ENCODE peak calls at places on chromosomes 3 and 15, in eight cellular contexts. I, H, O, R, K, P, N and C are unnamed samples.
A peak's percentile ranks its signal among the peaks of the same experiment; 100 is the strongest.

GRCh38 chr15:45653702-45654424 is 19.0 kb downstream of the SQOR start:
- DNase-seq in I (no peak), H (no peak), O (no peak), R (no peak), K (no peak), P (no peak), N (no peak), C (no peak)

GRCh38 chr3:77456881-77457280 is 417.0 kb downstream of the ROBO2 start:
- DNase-seq in I (no peak), H (no peak), O (no peak), R (no peak), K (no peak), P (no peak), N (no peak), C (no peak)

GRCh38 chr3:51681453-51681852 is 10.4 kb downstream of the TEX264 start:
- DNase-seq in I (peak; percentile 69), H (no peak), O (peak; percentile 80), R (peak; percentile 58), K (no peak), P (peak; percentile 47), N (peak; percentile 56), C (no peak)

GRCh38 chr15:69150336-69150735 is 10.1 kb upstream of the GLCE start:
- DNase-seq in I (no peak), H (no peak), O (no peak), R (no peak), K (no peak), P (no peak), N (no peak), C (no peak)

GRCh38 chr3:115071611-115072010 is 75.5 kb downstream of the ZBTB20 start:
- DNase-seq in I (no peak), H (peak; percentile 82), O (no peak), R (no peak), K (no peak), P (peak; percentile 82), N (no peak), C (no peak)

GRCh38 chr3:5423076-5423475 is 235.6 kb downstream of the EDEM1 start:
- DNase-seq in I (no peak), H (no peak), O (peak; percentile 54), R (no peak), K (no peak), P (no peak), N (no peak), C (no peak)

GRCh38 chr15:48803877-48804276 is 7.0 kb downstream of the CEP152 start:
- DNase-seq in I (no peak), H (no peak), O (no peak), R (no peak), K (no peak), P (peak; percentile 67), N (no peak), C (no peak)

GRCh38 chr3:169562988-169563774 is 100.3 kb downstream of the MECOM start:
- DNase-seq in I (no peak), H (no peak), O (no peak), R (no peak), K (no peak), P (no peak), N (no peak), C (no peak)

GRCh38 chr3:61608072-61608471 is 46.7 kb downstream of the PTPRG start:
- DNase-seq in I (no peak), H (no peak), O (no peak), R (no peak), K (no peak), P (no peak), N (no peak), C (no peak)